ENCODE peak calls at places on chromosomes 12 and 14, in seven cellular contexts. P is fibroblast of lung, O is fibroblast of the aortic adventitia, H is ovary, T is AG04449, Q is epithelial cell of esophagus, U is testis. C is an unnamed sample.

GRCh38 chr14:20719777-20720176 is 25.9 kb upstream of the EDDM3A start:
- DNase-seq in P (no peak), O (no peak), H (no peak), T (no peak), Q (peak), U (no peak), C (no peak)

GRCh38 chr14:102777711-102778615 is 714 bp downstream of the TRAF3 start:
- DNase-seq in P (peak), O (peak), H (peak), T (no peak), Q (peak), U (no peak), C (no peak)

GRCh38 chr14:92783813-92784431 is 10.2 kb upstream of the GOLGA5 start:
- DNase-seq in P (peak), O (peak), H (no peak), T (no peak), Q (peak), U (peak), C (no peak)

GRCh38 chr14:72478397-72479025 is 415.4 kb downstream of the DPF3 start:
- DNase-seq in P (peak), O (no peak), H (no peak), T (no peak), Q (no peak), U (no peak), C (no peak)

GRCh38 chr14:28577187-28577586 is 189.4 kb upstream of the FOXG1 start:
- DNase-seq in P (no peak), O (no peak), H (no peak), T (no peak), Q (no peak), U (no peak), C (no peak)

GRCh38 chr12:110107369-110108281 is 16.5 kb upstream of the IFT81 start:
- DNase-seq in P (peak), O (peak), H (peak), T (peak), Q (peak), U (peak), C (peak)

GRCh38 chr12:120292661-120293531 is at the start of gene RNU4-1:
- DNase-seq in P (peak), O (peak), H (peak), T (peak), Q (peak), U (peak), C (peak)

GRCh38 chr12:89339531-89339930 is 12.8 kb downstream of the DUSP6 start:
- DNase-seq in P (no peak), O (no peak), H (no peak), T (no peak), Q (no peak), U (no peak), C (no peak)

GRCh38 chr12:1306817-1307216 is 287.6 kb downstream of the FBXL14 start:
- DNase-seq in P (no peak), O (no peak), H (no peak), T (no peak), Q (no peak), U (no peak), C (no peak)

GRCh38 chr14:53956427-53957201 is at the start of gene BMP4:
- DNase-seq in P (peak), O (peak), H (peak), T (no peak), Q (peak), U (peak), C (no peak)

GRCh38 chr12:68349921-68350606 is 17.9 kb upstream of the MDM1 start:
- DNase-seq in P (no peak), O (no peak), H (no peak), T (no peak), Q (no peak), U (no peak), C (no peak)

GRCh38 chr14:87934185-87934584 is 58.8 kb downstream of the GALC start:
- DNase-seq in P (peak), O (no peak), H (no peak), T (no peak), Q (peak), U (no peak), C (no peak)

GRCh38 chr12:94150483-94151225 is 2.3 kb downstream of the PLXNC1 start:
- DNase-seq in P (no peak), O (no peak), H (peak), T (no peak), Q (no peak), U (peak), C (no peak)
- H3K4me3 ChIP-seq in P (peak), O (peak), H (peak), T (peak), Q (no peak), U (peak), C (no peak)

DNA sequence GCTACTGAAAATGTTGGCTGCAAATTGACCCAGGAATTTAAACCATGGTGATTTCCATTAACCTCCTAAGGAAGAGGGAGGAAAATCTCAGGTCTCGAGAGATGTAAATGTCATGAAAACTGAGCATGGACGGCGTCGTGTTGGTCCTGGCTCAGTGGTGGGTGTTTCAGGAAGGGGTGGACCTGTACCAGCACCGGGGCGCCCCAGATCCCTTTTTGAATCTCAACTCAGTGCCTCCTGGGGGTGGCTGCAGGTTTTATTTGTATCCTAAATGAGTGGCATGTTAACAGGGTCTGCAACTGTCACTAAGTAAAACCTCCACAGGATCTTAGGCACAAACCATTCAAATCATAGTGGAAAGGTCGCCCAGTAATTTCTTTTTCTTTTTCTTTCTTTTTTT is 101.3 kb downstream of the ASCL4 start:
- DNase-seq in P (no peak), O (no peak), H (no peak), T (no peak), Q (no peak), U (no peak), C (no peak)
- TF ChIP-seq CTCF in P (no peak), O (no peak), H (no peak), T (no peak), Q (no peak), U (no peak), C (no peak)

GRCh38 chr12:49566361-49566760 is 1.6 kb downstream of the MCRS1 start:
- DNase-seq in P (no peak), O (no peak), H (no peak), T (no peak), Q (no peak), U (no peak), C (no peak)
- H3K4me3 ChIP-seq in P (no peak), O (peak), H (no peak), T (no peak), Q (no peak), U (no peak), C (no peak)

GRCh38 chr12:25585021-25585523 is 32.0 kb upstream of the LMNTD1 start:
- DNase-seq in P (peak), O (peak), H (peak), T (peak), Q (peak), U (peak), C (peak)

GRCh38 chr12:25587346-25587745 is 34.3 kb upstream of the LMNTD1 start:
- DNase-seq in P (no peak), O (no peak), H (no peak), T (no peak), Q (no peak), U (no peak), C (no peak)

GRCh38 chr12:25581067-25581466 is 28.0 kb upstream of the LMNTD1 start:
- DNase-seq in P (no peak), O (peak), H (no peak), T (no peak), Q (no peak), U (no peak), C (no peak)

GRCh38 chr12:25585662-25586061 is 32.6 kb upstream of the LMNTD1 start:
- DNase-seq in P (peak), O (no peak), H (no peak), T (no peak), Q (peak), U (no peak), C (no peak)

DNA sequence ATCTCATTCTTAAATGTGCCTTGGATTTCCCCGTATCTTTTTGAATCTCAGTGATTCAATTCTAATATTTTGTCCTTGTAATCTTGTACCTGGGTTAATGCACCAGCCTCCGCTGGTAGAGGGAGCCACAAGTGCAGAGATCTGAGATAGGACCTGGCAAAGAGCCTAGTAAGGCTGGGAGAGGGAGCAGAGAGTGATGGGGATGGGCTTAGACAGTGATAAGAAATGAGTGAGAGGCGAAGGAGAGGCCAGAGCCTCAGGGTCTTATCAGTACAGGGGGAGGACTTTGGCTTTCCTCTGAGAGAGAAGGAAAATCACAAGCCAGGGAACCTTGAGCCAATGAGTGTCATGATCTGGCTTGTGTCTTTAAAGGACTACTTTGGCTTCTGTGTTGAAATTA is 30.5 kb upstream of the LMNTD1 start:
- DNase-seq in P (peak), O (peak), H (no peak), T (no peak), Q (peak), U (peak), C (no peak)
- TF ChIP-seq CTCF in P (peak), O (peak), H (no peak), T (no peak), Q (peak), U (no peak), C (peak)

GRCh38 chr12:127780881-127781280 is 486.1 kb upstream of the TMEM132C start:
- DNase-seq in P (no peak), O (no peak), H (no peak), T (no peak), Q (no peak), U (no peak), C (no peak)
- H3K4me3 ChIP-seq in P (no peak), O (no peak), H (no peak), T (no peak), Q (no peak), U (no peak), C (no peak)

DNA sequence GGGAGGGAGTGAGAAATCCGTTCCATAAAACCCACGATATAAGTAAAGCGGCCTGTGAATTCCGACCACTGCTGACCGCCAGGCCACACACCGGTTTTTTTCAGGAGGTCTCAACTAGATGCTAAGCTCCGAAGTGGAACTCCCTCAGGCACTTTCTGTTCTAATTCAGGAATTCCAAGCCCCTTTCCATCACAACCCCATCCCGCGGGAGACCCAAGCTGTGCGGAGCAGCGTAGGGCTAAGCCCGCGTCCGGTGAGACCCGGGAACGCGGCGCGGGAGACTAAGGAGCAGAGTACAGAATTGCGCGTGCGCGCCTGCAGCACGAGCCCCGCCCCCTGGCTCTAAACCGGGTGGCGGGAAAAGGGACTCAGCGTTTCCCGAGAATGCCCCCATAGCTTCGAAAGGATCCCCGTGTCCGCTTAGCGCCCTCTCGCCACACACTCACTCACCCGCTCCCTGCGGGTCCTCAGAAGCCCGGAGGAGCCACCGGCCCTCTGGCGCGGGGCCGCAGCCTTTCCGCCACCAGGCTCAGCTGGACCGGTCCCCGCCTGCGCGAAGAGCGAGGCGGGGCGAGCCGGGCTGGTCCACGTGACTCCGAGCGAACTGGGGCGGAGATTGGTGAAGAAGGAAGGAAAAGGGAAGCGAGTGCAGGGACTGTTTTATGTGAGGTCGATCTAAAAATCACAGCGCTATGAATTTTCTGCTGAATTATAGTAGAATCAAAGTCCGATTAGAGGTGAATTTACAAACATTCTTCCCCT is at the start of gene TIMELESS:
- DNase-seq in P (peak), O (peak), H (peak), T (peak), Q (peak), U (peak), C (peak)
- TF ChIP-seq CTCF in P (no peak), O (no peak), H (peak), T (no peak), Q (no peak), U (no peak), C (no peak)

GRCh38 chr12:124294686-124295315 is at the start of gene RFLNA:
- DNase-seq in P (no peak), O (no peak), H (peak), T (no peak), Q (peak), U (no peak), C (no peak)
- H3K4me3 ChIP-seq in P (no peak), O (no peak), H (peak), T (peak), Q (peak), U (peak), C (peak)

GRCh38 chr14:76928301-76928700 is 100.2 kb downstream of the IRF2BPL start:
- DNase-seq in P (no peak), O (no peak), H (peak), T (no peak), Q (no peak), U (peak), C (no peak)

GRCh38 chr14:76933515-76933914 is 95.0 kb downstream of the IRF2BPL start:
- DNase-seq in P (no peak), O (no peak), H (no peak), T (no peak), Q (no peak), U (no peak), C (no peak)

GRCh38 chr14:76931629-76932402 is 96.7 kb downstream of the IRF2BPL start:
- DNase-seq in P (no peak), O (no peak), H (no peak), T (no peak), Q (no peak), U (no peak), C (no peak)

GRCh38 chr14:76929927-76930326 is 98.6 kb downstream of the IRF2BPL start:
- DNase-seq in P (no peak), O (no peak), H (no peak), T (no peak), Q (peak), U (peak), C (no peak)

DNA sequence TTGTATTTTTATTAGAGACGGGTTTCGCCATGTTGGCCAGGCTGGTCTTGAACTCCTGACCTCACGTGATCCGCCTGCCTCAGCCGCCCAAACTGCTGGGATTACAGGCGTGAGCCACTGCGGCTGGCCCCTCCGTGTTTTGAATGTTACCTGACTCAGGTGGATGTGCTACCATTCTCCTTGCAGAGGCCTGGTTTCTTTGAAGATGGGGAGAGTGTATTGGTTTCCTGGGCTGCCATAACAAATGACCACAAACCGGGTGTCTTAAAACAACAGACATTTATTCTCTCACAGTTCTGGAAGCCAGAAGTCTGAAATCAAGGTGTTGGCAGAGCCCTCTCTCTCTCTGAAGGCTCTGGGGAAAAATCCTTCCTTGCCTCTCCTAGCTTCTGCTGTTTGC is 98.0 kb downstream of the IRF2BPL start:
- DNase-seq in P (no peak), O (no peak), H (no peak), T (no peak), Q (no peak), U (no peak), C (no peak)
- TF ChIP-seq CTCF in P (no peak), O (no peak), H (no peak), T (no peak), Q (no peak), U (no peak), C (no peak)

C was measured in retinal pigment epithelial cell.